ENCODE peak calls at places on chromosomes 5 and 9, in ten cellular contexts. One of them, this sample, is unnamed.

GRCh38 chr9:131483319-131484050 is 19.2 kb upstream of the POMT1 start:
- DNase-seq in right cardiac atrium: peak
- DNase-seq in GDM1: no peak
- DNase-seq in CD8-positive, alpha-beta T cell: no peak
- DNase-seq in iris pigment epithelial cell: no peak
- DNase-seq in SK-N-MC: no peak
- DNase-seq in NB4: no peak
- DNase-seq in HT-29: no peak
- DNase-seq in bronchial epithelial cell: no peak
- DNase-seq in uterus: no peak
- DNase-seq in this sample: no peak

GRCh38 chr5:133602829-133603380 is 9.4 kb downstream of the FSTL4 start:
- DNase-seq in bronchial epithelial cell: no peak
- DNase-seq in SK-N-MC: no peak
- DNase-seq in HT-29: no peak
- DNase-seq in right cardiac atrium: no peak
- DNase-seq in GDM1: no peak
- DNase-seq in iris pigment epithelial cell: no peak
- DNase-seq in CD8-positive, alpha-beta T cell: no peak
- DNase-seq in uterus: no peak
- DNase-seq in NB4: no peak
- DNase-seq in this sample: no peak

GRCh38 chr5:147752033-147752432 is 30.5 kb downstream of the JAKMIP2 start:
- DNase-seq in GDM1: no peak
- DNase-seq in bronchial epithelial cell: no peak
- DNase-seq in CD8-positive, alpha-beta T cell: no peak
- DNase-seq in uterus: no peak
- DNase-seq in iris pigment epithelial cell: no peak
- DNase-seq in right cardiac atrium: no peak
- DNase-seq in SK-N-MC: no peak
- DNase-seq in HT-29: no peak
- DNase-seq in NB4: no peak
- DNase-seq in this sample: no peak

GRCh38 chr5:66356011-66356565 is 212.0 kb downstream of the SREK1 start:
- DNase-seq in CD8-positive, alpha-beta T cell: no peak
- DNase-seq in uterus: no peak
- DNase-seq in iris pigment epithelial cell: no peak
- DNase-seq in SK-N-MC: no peak
- DNase-seq in HT-29: no peak
- DNase-seq in GDM1: no peak
- DNase-seq in NB4: no peak
- DNase-seq in bronchial epithelial cell: peak
- DNase-seq in right cardiac atrium: no peak
- DNase-seq in this sample: no peak

GRCh38 chr9:73969936-73970335 is 527.2 kb upstream of the RORB start:
- DNase-seq in GDM1: no peak
- DNase-seq in CD8-positive, alpha-beta T cell: no peak
- DNase-seq in iris pigment epithelial cell: no peak
- DNase-seq in uterus: no peak
- DNase-seq in HT-29: no peak
- DNase-seq in NB4: no peak
- DNase-seq in right cardiac atrium: no peak
- DNase-seq in SK-N-MC: no peak
- DNase-seq in bronchial epithelial cell: no peak
- DNase-seq in this sample: no peak

GRCh38 chr5:153623906-153624765 is 133.7 kb downstream of the GRIA1 start:
- DNase-seq in right cardiac atrium: no peak
- DNase-seq in GDM1: no peak
- DNase-seq in CD8-positive, alpha-beta T cell: no peak
- DNase-seq in HT-29: no peak
- DNase-seq in iris pigment epithelial cell: peak
- DNase-seq in uterus: no peak
- DNase-seq in NB4: no peak
- DNase-seq in SK-N-MC: no peak
- DNase-seq in bronchial epithelial cell: peak
- DNase-seq in this sample: no peak

GRCh38 chr9:99833735-99834134 is 12.1 kb downstream of the NR4A3 start:
- DNase-seq in bronchial epithelial cell: no peak
- DNase-seq in CD8-positive, alpha-beta T cell: no peak
- DNase-seq in HT-29: no peak
- DNase-seq in NB4: no peak
- DNase-seq in right cardiac atrium: no peak
- DNase-seq in GDM1: no peak
- DNase-seq in iris pigment epithelial cell: no peak
- DNase-seq in uterus: no peak
- DNase-seq in SK-N-MC: no peak
- DNase-seq in this sample: no peak

GRCh38 chr9:88980732-88981336 is 10.4 kb upstream of the S1PR3 start:
- DNase-seq in CD8-positive, alpha-beta T cell: no peak
- DNase-seq in iris pigment epithelial cell: no peak
- DNase-seq in GDM1: no peak
- DNase-seq in SK-N-MC: no peak
- DNase-seq in bronchial epithelial cell: no peak
- DNase-seq in NB4: no peak
- DNase-seq in right cardiac atrium: no peak
- DNase-seq in uterus: no peak
- DNase-seq in HT-29: no peak
- DNase-seq in this sample: no peak

GRCh38 chr9:84993105-84993504 is 323.6 kb downstream of the NTRK2 start:
- DNase-seq in HT-29: no peak
- DNase-seq in iris pigment epithelial cell: no peak
- DNase-seq in uterus: no peak
- DNase-seq in GDM1: no peak
- DNase-seq in bronchial epithelial cell: peak
- DNase-seq in right cardiac atrium: no peak
- DNase-seq in CD8-positive, alpha-beta T cell: no peak
- DNase-seq in NB4: no peak
- DNase-seq in SK-N-MC: no peak
- DNase-seq in this sample: no peak

GRCh38 chr5:54309751-54310432 is 481 bp downstream of the ARL15 start:
- DNase-seq in SK-N-MC: no peak
- DNase-seq in GDM1: no peak
- DNase-seq in NB4: peak
- DNase-seq in right cardiac atrium: peak
- DNase-seq in CD8-positive, alpha-beta T cell: peak
- DNase-seq in bronchial epithelial cell: peak
- DNase-seq in uterus: peak
- DNase-seq in iris pigment epithelial cell: peak
- DNase-seq in HT-29: peak
- DNase-seq in this sample: no peak

GRCh38 chr9:2418619-2419018 is 203.0 kb upstream of the VLDLR start:
- DNase-seq in iris pigment epithelial cell: peak
- DNase-seq in uterus: peak
- DNase-seq in CD8-positive, alpha-beta T cell: no peak
- DNase-seq in GDM1: no peak
- DNase-seq in SK-N-MC: peak
- DNase-seq in bronchial epithelial cell: peak
- DNase-seq in HT-29: no peak
- DNase-seq in NB4: no peak
- DNase-seq in right cardiac atrium: no peak
- DNase-seq in this sample: no peak

GRCh38 chr5:146042628-146043279 is 62.6 kb downstream of the PLAC8L1 start:
- DNase-seq in SK-N-MC: no peak
- DNase-seq in bronchial epithelial cell: peak
- DNase-seq in GDM1: no peak
- DNase-seq in NB4: no peak
- DNase-seq in HT-29: peak
- DNase-seq in right cardiac atrium: no peak
- DNase-seq in uterus: no peak
- DNase-seq in CD8-positive, alpha-beta T cell: no peak
- DNase-seq in iris pigment epithelial cell: peak
- DNase-seq in this sample: no peak

GRCh38 chr9:10678790-10679189 is 66.0 kb upstream of the PTPRD start:
- DNase-seq in uterus: no peak
- DNase-seq in iris pigment epithelial cell: peak
- DNase-seq in right cardiac atrium: no peak
- DNase-seq in SK-N-MC: no peak
- DNase-seq in HT-29: no peak
- DNase-seq in bronchial epithelial cell: peak
- DNase-seq in CD8-positive, alpha-beta T cell: no peak
- DNase-seq in GDM1: no peak
- DNase-seq in NB4: no peak
- DNase-seq in this sample: no peak

GRCh38 chr9:126952180-126952960 is 37.8 kb downstream of the RALGPS1 start:
- DNase-seq in HT-29: no peak
- DNase-seq in uterus: peak
- DNase-seq in right cardiac atrium: no peak
- DNase-seq in SK-N-MC: no peak
- DNase-seq in GDM1: no peak
- DNase-seq in iris pigment epithelial cell: no peak
- DNase-seq in CD8-positive, alpha-beta T cell: no peak
- DNase-seq in NB4: no peak
- DNase-seq in bronchial epithelial cell: peak
- DNase-seq in this sample: no peak

This sample was measured in HepG2.